ENCODE peak calls at places on chromosome 21, in seven cellular contexts. One of them, this sample, is unnamed.
A peak's percentile ranks its signal among the peaks of the same experiment; 100 is the strongest.

GRCh38 chr21:31730687-31731111 is 1.2 kb downstream of the SCAF4 start:
- DNase-seq in GM18507: no peak
- DNase-seq in AG04450: no peak
- DNase-seq in C1 segment of cervical spinal cord: peak; percentile 33
- DNase-seq in HEK293T: peak; percentile 42
- DNase-seq in PC-3: peak; percentile 37
- DNase-seq in COR-L47: peak; percentile 41
- DNase-seq in this sample: no peak

GRCh38 chr21:26194811-26195251 is 24.3 kb upstream of the APP start:
- DNase-seq in GM18507: no peak
- DNase-seq in AG04450: no peak
- DNase-seq in C1 segment of cervical spinal cord: no peak
- DNase-seq in HEK293T: no peak
- DNase-seq in PC-3: no peak
- DNase-seq in COR-L47: no peak
- DNase-seq in this sample: no peak

GRCh38 chr21:45329261-45330074 is 41.8 kb upstream of the POFUT2 start:
- DNase-seq in GM18507: no peak
- DNase-seq in AG04450: no peak
- DNase-seq in C1 segment of cervical spinal cord: no peak
- DNase-seq in HEK293T: no peak
- DNase-seq in PC-3: peak; percentile 66
- DNase-seq in COR-L47: no peak
- DNase-seq in this sample: no peak

GRCh38 chr21:45381865-45382697 is 22.9 kb upstream of the COL18A1 start:
- DNase-seq in GM18507: no peak
- DNase-seq in AG04450: no peak
- DNase-seq in C1 segment of cervical spinal cord: no peak
- DNase-seq in HEK293T: no peak
- DNase-seq in PC-3: no peak
- DNase-seq in COR-L47: no peak
- DNase-seq in this sample: no peak

GRCh38 chr21:8992731-8993174 is 1528.6 kb upstream of the TPTE start:
- DNase-seq in GM18507: no peak
- DNase-seq in AG04450: no peak
- DNase-seq in C1 segment of cervical spinal cord: no peak
- DNase-seq in HEK293T: peak; percentile 31
- DNase-seq in PC-3: peak; percentile 1
- DNase-seq in COR-L47: no peak
- DNase-seq in this sample: no peak

GRCh38 chr21:46120301-46121285 is 22.7 kb downstream of the COL6A2 start:
- DNase-seq in GM18507: no peak
- DNase-seq in AG04450: no peak
- DNase-seq in C1 segment of cervical spinal cord: no peak
- DNase-seq in HEK293T: no peak
- DNase-seq in PC-3: no peak
- DNase-seq in COR-L47: no peak
- DNase-seq in this sample: no peak

GRCh38 chr21:16195476-16195875 is 465.7 kb downstream of the USP25 start:
- DNase-seq in GM18507: no peak
- DNase-seq in AG04450: peak; percentile 13
- DNase-seq in C1 segment of cervical spinal cord: no peak
- DNase-seq in HEK293T: no peak
- DNase-seq in PC-3: no peak
- DNase-seq in COR-L47: no peak
- DNase-seq in this sample: no peak

GRCh38 chr21:16644690-16645089 is 868.2 kb upstream of the CXADR start:
- DNase-seq in GM18507: no peak
- DNase-seq in AG04450: no peak
- DNase-seq in C1 segment of cervical spinal cord: no peak
- DNase-seq in HEK293T: no peak
- DNase-seq in PC-3: no peak
- DNase-seq in COR-L47: no peak
- DNase-seq in this sample: no peak

GRCh38 chr21:37874904-37875780 is 41.1 kb downstream of the KCNJ6 start:
- DNase-seq in GM18507: no peak
- DNase-seq in AG04450: no peak
- DNase-seq in C1 segment of cervical spinal cord: no peak
- DNase-seq in HEK293T: no peak
- DNase-seq in PC-3: no peak
- DNase-seq in COR-L47: no peak
- DNase-seq in this sample: no peak

GRCh38 chr21:45135868-45136267 is 61.5 kb downstream of the ADARB1 start:
- DNase-seq in GM18507: no peak
- DNase-seq in AG04450: no peak
- DNase-seq in C1 segment of cervical spinal cord: no peak
- DNase-seq in HEK293T: no peak
- DNase-seq in PC-3: no peak
- DNase-seq in COR-L47: no peak
- DNase-seq in this sample: no peak

GRCh38 chr21:45264919-45265515 is 22.7 kb downstream of the POFUT2 start:
- DNase-seq in GM18507: no peak
- DNase-seq in AG04450: no peak
- DNase-seq in C1 segment of cervical spinal cord: no peak
- DNase-seq in HEK293T: no peak
- DNase-seq in PC-3: no peak
- DNase-seq in COR-L47: no peak
- DNase-seq in this sample: no peak

GRCh38 chr21:33844104-33844889 is 71.3 kb downstream of the ATP5PO start:
- DNase-seq in GM18507: no peak
- DNase-seq in AG04450: no peak
- DNase-seq in C1 segment of cervical spinal cord: no peak
- DNase-seq in HEK293T: no peak
- DNase-seq in PC-3: no peak
- DNase-seq in COR-L47: no peak
- DNase-seq in this sample: no peak

GRCh38 chr21:45126085-45126687 is 51.8 kb downstream of the ADARB1 start:
- DNase-seq in GM18507: no peak
- DNase-seq in AG04450: no peak
- DNase-seq in C1 segment of cervical spinal cord: no peak
- DNase-seq in HEK293T: no peak
- DNase-seq in PC-3: no peak
- DNase-seq in COR-L47: no peak
- DNase-seq in this sample: no peak

GRCh38 chr21:45382698-45383000 is 22.3 kb upstream of the COL18A1 start:
- DNase-seq in GM18507: no peak
- DNase-seq in AG04450: no peak
- DNase-seq in C1 segment of cervical spinal cord: no peak
- DNase-seq in HEK293T: no peak
- DNase-seq in PC-3: no peak
- DNase-seq in COR-L47: no peak
- DNase-seq in this sample: no peak

GRCh38 chr21:31364265-31364945 is 20.3 kb upstream of the TIAM1 start:
- DNase-seq in GM18507: no peak
- DNase-seq in AG04450: no peak
- DNase-seq in C1 segment of cervical spinal cord: no peak
- DNase-seq in HEK293T: no peak
- DNase-seq in PC-3: no peak
- DNase-seq in COR-L47: no peak
- DNase-seq in this sample: no peak

GRCh38 chr21:33430858-33431257 is 27.6 kb downstream of the IFNGR2 start:
- DNase-seq in GM18507: no peak
- DNase-seq in AG04450: no peak
- DNase-seq in C1 segment of cervical spinal cord: no peak
- DNase-seq in HEK293T: no peak
- DNase-seq in PC-3: no peak
- DNase-seq in COR-L47: no peak
- DNase-seq in this sample: no peak

GRCh38 chr21:44006656-44007055 is 5.5 kb upstream of the TRAPPC10 start:
- DNase-seq in GM18507: no peak
- DNase-seq in AG04450: no peak
- DNase-seq in C1 segment of cervical spinal cord: no peak
- DNase-seq in HEK293T: no peak
- DNase-seq in PC-3: no peak
- DNase-seq in COR-L47: no peak
- DNase-seq in this sample: no peak

GRCh38 chr21:45572783-45573451 is 30.7 kb upstream of the SLC19A1 start:
- DNase-seq in GM18507: no peak
- DNase-seq in AG04450: no peak
- DNase-seq in C1 segment of cervical spinal cord: no peak
- DNase-seq in HEK293T: no peak
- DNase-seq in PC-3: no peak
- DNase-seq in COR-L47: no peak
- DNase-seq in this sample: no peak

GRCh38 chr21:29290245-29290644 is 8.5 kb upstream of the BACH1 start:
- DNase-seq in GM18507: no peak
- DNase-seq in AG04450: no peak
- DNase-seq in C1 segment of cervical spinal cord: no peak
- DNase-seq in HEK293T: no peak
- DNase-seq in PC-3: no peak
- DNase-seq in COR-L47: no peak
- DNase-seq in this sample: no peak

GRCh38 chr21:36463991-36464390 is 15.9 kb downstream of the CLDN14 start:
- DNase-seq in GM18507: no peak
- DNase-seq in AG04450: no peak
- DNase-seq in C1 segment of cervical spinal cord: no peak
- DNase-seq in HEK293T: no peak
- DNase-seq in PC-3: no peak
- DNase-seq in COR-L47: no peak
- DNase-seq in this sample: no peak

GRCh38 chr21:29486306-29486705 is 187.6 kb downstream of the BACH1 start:
- DNase-seq in GM18507: no peak
- DNase-seq in AG04450: no peak
- DNase-seq in C1 segment of cervical spinal cord: no peak
- DNase-seq in HEK293T: no peak
- DNase-seq in PC-3: no peak
- DNase-seq in COR-L47: no peak
- DNase-seq in this sample: no peak

GRCh38 chr21:29298348-29299045 is at the start of gene BACH1:
- DNase-seq in GM18507: peak; percentile 78
- DNase-seq in AG04450: peak; percentile 84
- DNase-seq in C1 segment of cervical spinal cord: peak; percentile 82
- DNase-seq in HEK293T: peak; percentile 97
- DNase-seq in PC-3: peak; percentile 92
- DNase-seq in COR-L47: peak; percentile 87
- DNase-seq in this sample: peak; percentile 66

GRCh38 chr21:21851657-21852056 is 853.4 kb downstream of the NCAM2 start:
- DNase-seq in GM18507: no peak
- DNase-seq in AG04450: no peak
- DNase-seq in C1 segment of cervical spinal cord: no peak
- DNase-seq in HEK293T: no peak
- DNase-seq in PC-3: peak; percentile 49
- DNase-seq in COR-L47: no peak
- DNase-seq in this sample: no peak

GRCh38 chr21:24759348-24760118 is 847.7 kb downstream of the MRPL39 start:
- DNase-seq in GM18507: no peak
- DNase-seq in AG04450: no peak
- DNase-seq in C1 segment of cervical spinal cord: no peak
- DNase-seq in HEK293T: no peak
- DNase-seq in PC-3: peak; percentile 40
- DNase-seq in COR-L47: peak; percentile 4
- DNase-seq in this sample: no peak

GRCh38 chr21:42534361-42534900 is 20.8 kb downstream of the SLC37A1 start:
- DNase-seq in GM18507: no peak
- DNase-seq in AG04450: no peak
- DNase-seq in C1 segment of cervical spinal cord: peak; percentile 41
- DNase-seq in HEK293T: no peak
- DNase-seq in PC-3: no peak
- DNase-seq in COR-L47: no peak
- DNase-seq in this sample: no peak

GRCh38 chr21:33885158-33885514 is 30.5 kb downstream of the ATP5PO start:
- DNase-seq in GM18507: no peak
- DNase-seq in AG04450: no peak
- DNase-seq in C1 segment of cervical spinal cord: no peak
- DNase-seq in HEK293T: no peak
- DNase-seq in PC-3: no peak
- DNase-seq in COR-L47: no peak
- DNase-seq in this sample: no peak